ENCODE peak calls at places on chromosomes 3 and 15, in nine cellular contexts. R is stomach, G is suprapubic skin, F is esophagus muscularis mucosa, O is spleen, Y is sigmoid colon, L is upper lobe of left lung, A is HepG2, W is Panc1. T is an unnamed sample.

GRCh38 chr3:174376346-174376745 is 482.8 kb upstream of the NAALADL2 start:
- DNase-seq in R (no peak), G (no peak), F (no peak), O (no peak), Y (no peak), L (no peak), A (no peak), W (no peak), T (no peak)

GRCh38 chr3:45889278-45889833 is 3.0 kb downstream of the CCR9 start:
- DNase-seq in R (no peak), G (no peak), F (no peak), O (no peak), Y (no peak), L (no peak), A (no peak), W (no peak), T (no peak)

GRCh38 chr15:41772720-41773331 is 1.5 kb upstream of the MAPKBP1 start:
- DNase-seq in R (peak; percentile 59), G (no peak), F (peak; percentile 91), O (no peak), Y (peak; percentile 73), L (no peak), A (peak; percentile 73), W (no peak), T (peak; percentile 57)

GRCh38 chr3:29282431-29283296 is 1.8 kb downstream of the RBMS3 start:
- DNase-seq in R (no peak), G (no peak), F (no peak), O (no peak), Y (no peak), L (no peak), A (no peak), W (no peak), T (no peak)

GRCh38 chr3:36065321-36065720 is 315.0 kb upstream of the STAC start:
- DNase-seq in R (no peak), G (no peak), F (no peak), O (no peak), Y (no peak), L (no peak), A (no peak), W (no peak), T (no peak)

GRCh38 chr15:41334293-41335120 is 1.8 kb downstream of the NUSAP1 start:
- DNase-seq in R (no peak), G (no peak), F (no peak), O (no peak), Y (no peak), L (no peak), A (no peak), W (no peak), T (no peak)

GRCh38 chr3:25428003-25428861 is at the start of gene RARB:
- DNase-seq in R (peak; percentile 61), G (peak; percentile 69), F (peak; percentile 94), O (no peak), Y (peak; percentile 92), L (no peak), A (peak; percentile 66), W (no peak), T (peak; percentile 84)

GRCh38 chr3:156816091-156816793 is 9.9 kb upstream of the LEKR1 start:
- DNase-seq in R (peak; percentile 43), G (peak; percentile 64), F (no peak), O (peak; percentile 87), Y (peak; percentile 69), L (peak; percentile 91), A (no peak), W (no peak), T (no peak)

GRCh38 chr3:65033577-65033976 is 345.8 kb upstream of the ADAMTS9 start:
- DNase-seq in R (no peak), G (no peak), F (no peak), O (no peak), Y (no peak), L (no peak), A (no peak), W (no peak), T (no peak)

GRCh38 chr15:85726446-85726845 is 68.3 kb downstream of the KLHL25 start:
- DNase-seq in R (no peak), G (no peak), F (no peak), O (no peak), Y (no peak), L (no peak), A (no peak), W (no peak), T (no peak)

GRCh38 chr3:108221403-108221802 is 821 bp downstream of the IFT57 start:
- DNase-seq in R (no peak), G (no peak), F (no peak), O (no peak), Y (no peak), L (no peak), A (no peak), W (no peak), T (no peak)

GRCh38 chr3:98906230-98906629 is 4.7 kb upstream of the DCBLD2 start:
- DNase-seq in R (no peak), G (no peak), F (no peak), O (no peak), Y (no peak), L (no peak), A (no peak), W (no peak), T (no peak)

GRCh38 chr15:87215100-87215499 is 1041.4 kb downstream of the NTRK3 start:
- DNase-seq in R (no peak), G (no peak), F (peak; percentile 77), O (no peak), Y (no peak), L (no peak), A (no peak), W (no peak), T (no peak)

GRCh38 chr3:24363242-24363641 is 131.4 kb downstream of the THRB start:
- DNase-seq in R (peak; percentile 33), G (no peak), F (no peak), O (no peak), Y (no peak), L (no peak), A (peak; percentile 90), W (no peak), T (no peak)

GRCh38 chr3:51706021-51706485 is 815 bp upstream of the GRM2 start:
- DNase-seq in R (no peak), G (peak; percentile 37), F (no peak), O (peak; percentile 50), Y (no peak), L (no peak), A (no peak), W (no peak), T (no peak)

GRCh38 chr3:12926660-12927059 is 85.3 kb upstream of the RPL32 start:
- DNase-seq in R (peak; percentile 38), G (no peak), F (no peak), O (no peak), Y (no peak), L (no peak), A (no peak), W (no peak), T (no peak)
- H3K36me3 ChIP-seq in R (peaks cover 77% of the 10 kb centered on the region), G (peaks cover 83% of the 10 kb centered on the region), F (peaks cover 72% of the 10 kb centered on the region), O (peaks cover 100% of the 10 kb centered on the region), Y (peaks cover 15% of the 10 kb centered on the region), L (peaks cover 59% of the 10 kb centered on the region), A (peaks cover 87% of the 10 kb centered on the region), W (no peaks in the 10 kb centered on the region), T (no peaks in the 10 kb centered on the region)

GRCh38 chr3:121834079-121834730 is 655 bp downstream of the IQCB1 start:
- DNase-seq in R (no peak), G (no peak), F (no peak), O (no peak), Y (no peak), L (peak; percentile 5), A (peak; percentile 13), W (no peak), T (no peak)

GRCh38 chr3:121836069-121836468 is 1.1 kb downstream of the EAF2 start:
- DNase-seq in R (no peak), G (no peak), F (no peak), O (no peak), Y (no peak), L (no peak), A (no peak), W (no peak), T (no peak)

GRCh38 chr3:121839962-121840361 is 5.0 kb downstream of the EAF2 start:
- DNase-seq in R (no peak), G (no peak), F (no peak), O (no peak), Y (no peak), L (peak; percentile 37), A (no peak), W (no peak), T (no peak)

GRCh38 chr3:121834734-121835709 is at the start of the genes EAF2 and IQCB1:
- DNase-seq in R (peak; percentile 98), G (peak; percentile 96), F (peak; percentile 99), O (peak; percentile 99), Y (peak; percentile 98), L (peak; percentile 98), A (peak; percentile 90), W (peak; percentile 87), T (peak; percentile 93)
- TF ChIP-seq POLR2AphosphoS5 in R (peak; percentile 81), G (no peak), F (peak; percentile 89), O (peak; percentile 98), Y (peak; percentile 96), L (peak; percentile 68), A (peak; percentile 96), W (peak; percentile 90), T (peak; percentile 77)

DNA sequence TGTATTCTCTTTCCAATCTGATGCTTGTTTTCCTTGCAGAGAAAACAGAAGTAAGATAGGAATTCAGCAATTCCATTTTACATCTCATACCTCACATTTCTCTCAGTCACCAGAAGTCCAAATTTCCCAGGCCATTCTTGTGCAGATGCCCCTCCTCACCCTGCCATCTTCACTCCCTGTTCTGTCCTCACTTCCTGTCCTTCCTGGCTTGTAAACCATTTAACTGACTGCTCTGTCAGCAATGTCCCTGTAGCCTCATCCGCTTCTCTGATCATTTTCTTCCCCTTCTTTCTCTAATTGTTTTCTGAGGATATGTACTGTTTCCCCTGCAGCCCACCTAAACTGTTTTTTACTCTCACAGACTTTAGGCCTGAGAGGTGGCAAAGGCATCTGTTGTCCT is 40.3 kb downstream of the BLM start:
- DNase-seq in R (no peak), G (no peak), F (no peak), O (no peak), Y (no peak), L (no peak), A (no peak), W (no peak), T (no peak)
- H3K36me3 ChIP-seq in R (no peaks in the 10 kb centered on the region), G (no peaks in the 10 kb centered on the region), F (no peaks in the 10 kb centered on the region), O (peaks cover 25% of the 10 kb centered on the region), Y (no peaks in the 10 kb centered on the region), L (no peaks in the 10 kb centered on the region), A (peaks cover 13% of the 10 kb centered on the region), W (no peaks in the 10 kb centered on the region), T (no peaks in the 10 kb centered on the region)

GRCh38 chr3:32780735-32781210 is 37.0 kb upstream of the TRIM71 start:
- DNase-seq in R (peak; percentile 50), G (peak; percentile 57), F (no peak), O (peak; percentile 82), Y (peak; percentile 59), L (peak; percentile 92), A (peak; percentile 85), W (no peak), T (no peak)

GRCh38 chr3:32780071-32780734 is 37.6 kb upstream of the TRIM71 start:
- DNase-seq in R (no peak), G (no peak), F (no peak), O (no peak), Y (peak; percentile 13), L (no peak), A (peak; percentile 79), W (no peak), T (no peak)

GRCh38 chr3:32782417-32782816 is 35.4 kb upstream of the TRIM71 start:
- DNase-seq in R (no peak), G (no peak), F (no peak), O (no peak), Y (peak; percentile 20), L (no peak), A (no peak), W (no peak), T (no peak)

GRCh38 chr3:32778389-32778788 is 39.4 kb upstream of the TRIM71 start:
- DNase-seq in R (no peak), G (no peak), F (no peak), O (no peak), Y (peak; percentile 26), L (no peak), A (peak; percentile 53), W (no peak), T (no peak)

GRCh38 chr3:32781211-32781968 is 36.4 kb upstream of the TRIM71 start:
- DNase-seq in R (peak; percentile 79), G (peak; percentile 74), F (no peak), O (peak; percentile 93), Y (peak; percentile 73), L (peak; percentile 97), A (peak; percentile 83), W (peak; percentile 50), T (peak; percentile 18)
- TF ChIP-seq POLR2AphosphoS5 in R (no peak), G (no peak), F (no peak), O (no peak), Y (no peak), L (no peak), A (peak; percentile 49), W (no peak), T (no peak)